ENCODE peak calls at places on chromosomes 13 and 19, in seven cellular contexts. J, P, X, L, G, M and C are unnamed samples.

GRCh38 chr19:53874384-53874995 is 6.8 kb downstream of the MYADM start:
- DNase-seq in P (no peak), J (no peak), G (no peak), M (no peak), X (no peak), L (no peak), C (no peak)

GRCh38 chr19:54206030-54206830 is 5.6 kb downstream of the RPS9 start:
- DNase-seq in G (no peak), P (no peak), L (no peak), M (no peak), X (no peak), J (no peak), C (no peak)

GRCh38 chr13:60646600-60646999 is 249.6 kb downstream of the TDRD3 start:
- DNase-seq in G (no peak), J (no peak), L (no peak), X (no peak), M (no peak), P (no peak), C (no peak)

GRCh38 chr19:1767464-1767933 is 14.2 kb downstream of the ONECUT3 start:
- DNase-seq in G (peak), J (no peak), P (peak), X (peak), M (no peak), L (peak), C (peak)

GRCh38 chr19:42201489-42202289 is 15.8 kb downstream of the DEDD2 start:
- DNase-seq in P (no peak), G (peak), M (no peak), J (no peak), L (no peak), X (no peak), C (peak)

GRCh38 chr19:31110331-31110730 is 238.9 kb downstream of the TSHZ3 start:
- DNase-seq in X (no peak), P (no peak), J (no peak), L (no peak), M (peak), G (peak), C (no peak)

GRCh38 chr13:102484329-102484728 is 82.5 kb upstream of the FGF14 start:
- DNase-seq in J (no peak), G (no peak), P (no peak), M (no peak), X (no peak), L (no peak), C (no peak)

GRCh38 chr19:5247957-5248705 is 92.5 kb downstream of the PTPRS start:
- DNase-seq in L (no peak), J (no peak), M (no peak), X (no peak), P (no peak), G (no peak), C (no peak)

GRCh38 chr19:34454685-34455084 is 26.5 kb downstream of the UBA2 start:
- DNase-seq in M (no peak), G (no peak), L (no peak), X (no peak), P (no peak), J (no peak), C (no peak)

GRCh38 chr19:51891193-51891747 is 3.5 kb upstream of the ZNF577 start:
- DNase-seq in P (no peak), G (no peak), L (no peak), X (no peak), M (no peak), J (no peak), C (no peak)